ENCODE peak calls at places on chromosomes 4 and X, in five cellular contexts. W is tibial artery, H is PC-9, E is body of pancreas, O is stomach. Z is an unnamed sample.

GRCh38 chr4:48439988-48440387 is 43.2 kb upstream of the SLC10A4 start:
- DNase-seq in W (no peak), E (peak; percentile 8), O (peak; percentile 34), H (no peak), Z (no peak)

GRCh38 chrX:24260827-24261550 is 52.9 kb downstream of the SUPT20HL2 start:
- DNase-seq in W (peak; percentile 63), E (peak; percentile 57), O (no peak), H (no peak), Z (no peak)

GRCh38 chrX:100264200-100264599 is 145.9 kb downstream of the PCDH19 start:
- DNase-seq in O (no peak), E (no peak), W (no peak), H (no peak), Z (no peak)

GRCh38 chrX:54494970-54495813 is 842 bp downstream of the FGD1 start:
- DNase-seq in O (peak; percentile 31), W (peak; percentile 72), E (peak; percentile 41), H (peak; percentile 22), Z (no peak)

GRCh38 chrX:49919617-49920016 is 2.8 kb upstream of the CLCN5 start:
- DNase-seq in O (peak; percentile 55), H (no peak), E (peak; percentile 74), W (peak; percentile 61), Z (peak; percentile 33)

GRCh38 chr4:142984871-142985585 is 138.9 kb upstream of the INPP4B start:
- DNase-seq in H (peak; percentile 8), O (no peak), W (no peak), E (peak; percentile 13), Z (no peak)

GRCh38 chrX:37998586-37999267 is 7.6 kb upstream of the SYTL5 start:
- DNase-seq in H (no peak), E (no peak), W (no peak), O (no peak), Z (no peak)

GRCh38 chrX:12480956-12481355 is 310.3 kb upstream of the PRPS2 start:
- DNase-seq in W (no peak), E (no peak), O (no peak), H (no peak), Z (no peak)

GRCh38 chrX:98029861-98030260 is 1146.2 kb downstream of the RPA4 start:
- DNase-seq in O (no peak), H (no peak), E (no peak), W (no peak), Z (no peak)

GRCh38 chrX:41912922-41913321 is 10.4 kb downstream of the CASK start:
- DNase-seq in O (no peak), H (no peak), E (no peak), W (no peak), Z (no peak)

GRCh38 chrX:82748901-82749505 is 759.1 kb upstream of the POU3F4 start:
- DNase-seq in W (no peak), E (no peak), O (no peak), H (no peak), Z (no peak)

GRCh38 chr4:145773581-145774234 is 93.8 kb downstream of the C4orf51 start:
- DNase-seq in O (no peak), E (no peak), W (no peak), H (no peak), Z (no peak)

GRCh38 chrX:4277122-4277521 is 563.7 kb upstream of the PRKX start:
- DNase-seq in W (no peak), E (no peak), O (no peak), H (no peak), Z (no peak)

GRCh38 chr4:44927361-44928061 is 201.2 kb upstream of the GNPDA2 start:
- DNase-seq in W (no peak), H (no peak), O (no peak), E (no peak), Z (no peak)

GRCh38 chr4:8694226-8694625 is 101.7 kb downstream of the CPZ start:
- DNase-seq in W (peak; percentile 60), H (no peak), O (peak; percentile 7), E (no peak), Z (no peak)
- H3K4me3 ChIP-seq in W (no peak overlapping the region), H (no peak overlapping the region), O (no peak overlapping the region), E (no peak overlapping the region), Z (no peak overlapping the region)

GRCh38 chr4:17497890-17498523 is 13.9 kb downstream of the QDPR start:
- DNase-seq in O (no peak), H (no peak), W (no peak), E (no peak), Z (no peak)

GRCh38 chr4:17504081-17504480 is 7.8 kb downstream of the QDPR start:
- DNase-seq in O (no peak), W (no peak), E (no peak), H (no peak), Z (no peak)

GRCh38 chr4:17502764-17503163 is 9.1 kb downstream of the QDPR start:
- DNase-seq in W (no peak), O (no peak), E (no peak), H (no peak), Z (no peak)

GRCh38 chr4:17494833-17495232 is 17.1 kb downstream of the QDPR start:
- DNase-seq in H (no peak), E (no peak), O (no peak), W (no peak), Z (no peak)

DNA sequence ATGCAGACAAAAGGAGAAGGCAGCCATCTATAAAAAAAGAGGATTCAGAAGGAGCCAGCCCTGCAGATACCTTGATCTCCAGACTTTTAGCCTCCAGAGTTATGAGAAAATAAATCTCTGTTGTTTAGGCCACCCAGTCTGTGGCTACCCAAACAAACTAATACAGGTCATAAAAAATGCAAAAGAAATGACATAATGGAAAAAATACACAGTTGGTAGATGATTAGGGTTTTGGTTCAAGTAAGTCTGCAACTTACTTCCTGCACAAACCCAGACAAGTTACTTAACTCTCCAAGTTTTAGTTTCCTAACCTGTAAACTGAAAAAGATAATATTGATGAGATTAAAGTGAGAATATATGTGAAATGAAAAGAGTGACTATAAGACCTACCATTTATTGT is 11.3 kb downstream of the QDPR start:
- DNase-seq in O (no peak), W (no peak), E (no peak), H (no peak), Z (no peak)
- H3K36me3 ChIP-seq in O (peaks cover 91% of the 10 kb centered on the region), W (peaks cover 85% of the 10 kb centered on the region), E (peaks cover 7% of the 10 kb centered on the region), H (no peaks in the 10 kb centered on the region), Z (peaks cover 16% of the 10 kb centered on the region)

DNA sequence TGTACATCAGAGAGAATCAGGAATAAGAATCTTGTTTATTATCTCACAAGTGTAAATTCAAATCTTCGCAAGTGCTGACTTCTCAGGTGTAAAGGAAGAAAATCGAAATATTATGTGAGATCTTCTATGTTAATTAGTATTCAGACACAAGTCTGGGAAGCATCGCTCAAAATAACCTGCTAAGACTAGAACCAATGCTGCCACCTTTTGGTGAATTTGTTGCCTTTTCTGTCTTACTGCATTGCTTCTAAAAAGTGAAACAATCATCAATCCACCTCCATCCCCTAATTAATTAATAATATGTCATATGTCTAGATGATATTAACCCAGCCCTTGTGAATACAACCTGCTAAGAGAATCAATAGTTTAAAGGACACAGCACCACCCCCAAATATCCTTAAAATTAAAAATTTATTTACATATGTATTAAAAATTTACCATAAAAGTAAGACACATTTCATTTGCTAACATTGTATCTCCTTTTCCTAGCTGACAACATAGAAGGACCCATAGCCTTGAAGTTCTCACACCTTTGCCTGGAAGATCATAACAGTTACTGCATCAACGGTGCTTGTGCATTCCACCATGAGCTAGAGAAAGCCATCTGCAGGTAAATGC is 3.5 kb downstream of the EPGN start:
- DNase-seq in O (no peak), H (no peak), W (no peak), E (peak; percentile 24), Z (no peak)
- H3K4me3 ChIP-seq in O (no peak overlapping the region), H (no peak overlapping the region), W (no peak overlapping the region), E (no peak overlapping the region), Z (no peak overlapping the region)

GRCh38 chr4:2925496-2925895 is 37.7 kb downstream of the NOP14 start:
- DNase-seq in O (no peak), W (no peak), H (no peak), E (no peak), Z (no peak)
- H3K36me3 ChIP-seq in O (peaks cover 83% of the 10 kb centered on the region), W (peaks cover 84% of the 10 kb centered on the region), H (no peaks in the 10 kb centered on the region), E (peaks cover 10% of the 10 kb centered on the region), Z (peaks cover 10% of the 10 kb centered on the region)

DNA sequence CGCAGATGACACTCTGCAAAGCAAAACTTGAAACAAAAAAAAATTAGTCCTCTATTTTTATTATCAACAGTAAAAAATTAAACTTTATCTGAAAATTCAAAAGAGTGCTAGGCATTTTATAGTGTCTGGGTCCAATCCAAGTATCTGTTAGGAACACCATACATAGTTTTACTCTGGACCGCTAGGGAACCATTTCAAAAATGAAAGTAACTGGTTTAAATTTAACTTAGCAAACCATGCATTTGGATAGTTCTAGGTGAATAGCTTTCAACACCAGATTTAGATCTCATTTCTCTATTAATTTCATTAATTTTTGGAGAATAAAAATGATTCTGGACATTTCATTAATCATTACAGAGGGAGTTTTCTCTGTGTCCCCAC is 1.2 kb downstream of the KLKB1 start:
- DNase-seq in H (no peak), E (no peak), W (no peak), O (no peak), Z (no peak)
- H3K4me3 ChIP-seq in H (no peak overlapping the region), E (no peak overlapping the region), W (peak overlapping the region; percentile 30), O (no peak overlapping the region), Z (no peak overlapping the region)